ENCODE peak calls at places on chromosome 15, in nine cellular contexts. E is kidney epithelial cell; L is activated naive CD8-positive, alpha-beta T cell treated with anti-CD3 and anti-CD28 coated beads, Interleukin-2, amount 50 U/mL, for 16 hours; X is fibroblast of the aortic adventitia; N is OCI-LY7; J is T1000; U is tibial nerve; K is mesenteric fat pad; W is amniotic stem cell. M is an unnamed sample.

GRCh38 chr15:96716100-96716499 is 385.6 kb downstream of the NR2F2 start:
- DNase-seq in E (no peak), L (no peak), X (no peak), N (no peak), J (no peak), U (no peak), K (no peak), W (no peak), M (no peak)

GRCh38 chr15:59953392-59953883 is 50.7 kb upstream of the FOXB1 start:
- DNase-seq in E (no peak), L (no peak), X (no peak), N (no peak), J (no peak), U (no peak), K (no peak), W (no peak), M (no peak)

GRCh38 chr15:100192092-100192695 is 149.6 kb downstream of the ADAMTS17 start:
- DNase-seq in E (no peak), L (no peak), X (no peak), N (no peak), J (no peak), U (no peak), K (peak), W (no peak), M (no peak)

GRCh38 chr15:88688394-88688933 is 49.6 kb downstream of the ISG20 start:
- DNase-seq in E (no peak), L (no peak), X (no peak), N (no peak), J (no peak), U (no peak), K (peak), W (no peak), M (no peak)

GRCh38 chr15:52139599-52140462 is 27.3 kb upstream of the BCL2L10 start:
- DNase-seq in E (no peak), L (peak), X (peak), N (peak), J (peak), U (peak), K (no peak), W (peak), M (peak)

GRCh38 chr15:35496585-35496984 is 49.4 kb downstream of the DPH6 start:
- DNase-seq in E (no peak), L (no peak), X (no peak), N (no peak), J (no peak), U (no peak), K (no peak), W (no peak), M (no peak)

GRCh38 chr15:77083381-77084160 is 12.7 kb upstream of the TSPAN3 start:
- DNase-seq in E (peak), L (no peak), X (peak), N (peak), J (no peak), U (peak), K (no peak), W (no peak), M (peak)

GRCh38 chr15:69467636-69468035 is 15.0 kb downstream of the RPLP1 start:
- DNase-seq in E (no peak), L (no peak), X (no peak), N (no peak), J (no peak), U (no peak), K (no peak), W (no peak), M (no peak)

GRCh38 chr15:70535071-70535954 is 228.0 kb downstream of the UACA start:
- DNase-seq in E (no peak), L (no peak), X (no peak), N (peak), J (no peak), U (no peak), K (no peak), W (no peak), M (no peak)

GRCh38 chr15:99651023-99651807 is 82.0 kb downstream of the LYSMD4 start:
- DNase-seq in E (peak), L (no peak), X (peak), N (no peak), J (no peak), U (no peak), K (no peak), W (peak), M (peak)

GRCh38 chr15:78392430-78392829 is 45.6 kb upstream of the IREB2 start:
- DNase-seq in E (no peak), L (no peak), X (no peak), N (no peak), J (no peak), U (no peak), K (peak), W (no peak), M (no peak)

GRCh38 chr15:58462547-58462946 is 30.8 kb downstream of the LIPC start:
- DNase-seq in E (no peak), L (no peak), X (no peak), N (peak), J (no peak), U (no peak), K (no peak), W (no peak), M (no peak)

GRCh38 chr15:60585743-60586708 is 107.1 kb upstream of the ICE2 start:
- DNase-seq in E (peak), L (peak), X (peak), N (peak), J (peak), U (peak), K (no peak), W (peak), M (peak)

GRCh38 chr15:64693134-64693533 is 82.3 kb downstream of the RBPMS2 start:
- DNase-seq in E (no peak), L (no peak), X (peak), N (no peak), J (no peak), U (peak), K (peak), W (peak), M (peak)

GRCh38 chr15:57591237-57591821 is 375 bp upstream of the MYZAP start:
- DNase-seq in E (no peak), L (no peak), X (no peak), N (no peak), J (no peak), U (no peak), K (no peak), W (no peak), M (no peak)

GRCh38 chr15:63013052-63013808 is 29.3 kb upstream of the TPM1 start:
- DNase-seq in E (peak), L (no peak), X (peak), N (no peak), J (no peak), U (peak), K (no peak), W (peak), M (peak)

GRCh38 chr15:77830041-77830440 is 197.3 kb upstream of the LINGO1 start:
- DNase-seq in E (peak), L (no peak), X (peak), N (no peak), J (no peak), U (no peak), K (no peak), W (no peak), M (peak)

GRCh38 chr15:89790661-89791060 is 14.5 kb downstream of the MESP2 start:
- DNase-seq in E (no peak), L (no peak), X (no peak), N (no peak), J (no peak), U (no peak), K (no peak), W (no peak), M (no peak)

GRCh38 chr15:96418146-96418545 is 87.6 kb downstream of the NR2F2 start:
- DNase-seq in E (peak), L (no peak), X (no peak), N (no peak), J (no peak), U (no peak), K (no peak), W (no peak), M (no peak)

GRCh38 chr15:35622641-35623340 is 76.8 kb upstream of the DPH6 start:
- DNase-seq in E (no peak), L (no peak), X (no peak), N (no peak), J (no peak), U (no peak), K (no peak), W (no peak), M (no peak)

GRCh38 chr15:35665855-35666536 is 120.0 kb upstream of the DPH6 start:
- DNase-seq in E (no peak), L (no peak), X (peak), N (no peak), J (no peak), U (peak), K (no peak), W (no peak), M (no peak)

GRCh38 chr15:44545934-44546802 is 9.2 kb downstream of the EIF3J start:
- DNase-seq in E (no peak), L (peak), X (peak), N (peak), J (no peak), U (no peak), K (no peak), W (peak), M (no peak)

GRCh38 chr15:69377137-69377536 is 37.0 kb upstream of the KIF23 start:
- DNase-seq in E (no peak), L (no peak), X (no peak), N (no peak), J (no peak), U (no peak), K (peak), W (no peak), M (no peak)

GRCh38 chr15:56913670-56914069 is 4.8 kb upstream of the TCF12 start:
- DNase-seq in E (no peak), L (no peak), X (peak), N (no peak), J (no peak), U (no peak), K (no peak), W (no peak), M (peak)

GRCh38 chr15:76840830-76841460 is 64.2 kb downstream of the SCAPER start:
- DNase-seq in E (no peak), L (no peak), X (peak), N (peak), J (no peak), U (no peak), K (no peak), W (no peak), M (peak)

GRCh38 chr15:100533934-100534333 is 5.2 kb upstream of the CERS3 start:
- DNase-seq in E (no peak), L (no peak), X (no peak), N (no peak), J (no peak), U (no peak), K (no peak), W (no peak), M (no peak)

GRCh38 chr15:39077998-39078397 is 502.9 kb upstream of the THBS1 start:
- DNase-seq in E (no peak), L (no peak), X (no peak), N (no peak), J (no peak), U (no peak), K (no peak), W (no peak), M (no peak)

GRCh38 chr15:92116320-92116719 is 262.8 kb downstream of the SLCO3A1 start:
- DNase-seq in E (no peak), L (no peak), X (no peak), N (no peak), J (no peak), U (no peak), K (no peak), W (no peak), M (no peak)

GRCh38 chr15:84810073-84810840 is 6.9 kb upstream of the ALPK3 start:
- DNase-seq in E (no peak), L (no peak), X (no peak), N (no peak), J (no peak), U (no peak), K (no peak), W (no peak), M (no peak)

GRCh38 chr15:52579852-52580251 is 11.0 kb upstream of the ARPP19 start:
- DNase-seq in E (no peak), L (no peak), X (no peak), N (no peak), J (no peak), U (no peak), K (no peak), W (no peak), M (no peak)

GRCh38 chr15:67125589-67126502 is 60.4 kb downstream of the SMAD3 start:
- DNase-seq in E (no peak), L (no peak), X (peak), N (no peak), J (peak), U (peak), K (no peak), W (peak), M (peak)

GRCh38 chr15:49464513-49464912 is 41.5 kb downstream of the FGF7 start:
- DNase-seq in E (no peak), L (no peak), X (no peak), N (no peak), J (no peak), U (no peak), K (no peak), W (no peak), M (no peak)

GRCh38 chr15:38878946-38879345 is 314.3 kb upstream of the RASGRP1 start:
- DNase-seq in E (no peak), L (no peak), X (no peak), N (no peak), J (no peak), U (no peak), K (no peak), W (no peak), M (no peak)

GRCh38 chr15:51969728-51970127 is 1.9 kb downstream of the LEO1 start:
- DNase-seq in E (no peak), L (no peak), X (no peak), N (no peak), J (no peak), U (no peak), K (no peak), W (no peak), M (no peak)

GRCh38 chr15:72272213-72272996 is at the start of gene PARP6:
- DNase-seq in E (peak), L (peak), X (peak), N (peak), J (peak), U (peak), K (peak), W (peak), M (peak)

GRCh38 chr15:68210821-68211655 is 5.9 kb upstream of the CALML4 start:
- DNase-seq in E (no peak), L (no peak), X (peak), N (peak), J (no peak), U (peak), K (peak), W (peak), M (peak)

GRCh38 chr15:74499366-74499765 is 38.4 kb upstream of the UBL7 start:
- DNase-seq in E (no peak), L (no peak), X (no peak), N (no peak), J (no peak), U (no peak), K (no peak), W (no peak), M (no peak)

GRCh38 chr15:27410986-27411385 is 440.0 kb downstream of the GABRG3 start:
- DNase-seq in E (no peak), L (no peak), X (no peak), N (no peak), J (no peak), U (no peak), K (no peak), W (no peak), M (peak)

GRCh38 chr15:63902671-63903035 is 68.9 kb upstream of the HERC1 start:
- DNase-seq in E (no peak), L (no peak), X (no peak), N (no peak), J (no peak), U (no peak), K (no peak), W (no peak), M (no peak)

M was measured in astrocyte of the hippocampus.